ENCODE peak calls at places on chromosomes 12 and 14, in seven cellular contexts. One of them, this sample, is unnamed.

GRCh38 chr12:12946686-12947355 is 5.1 kb downstream of the GPRC5D start:
- DNase-seq in psoas muscle: no peak
- DNase-seq in hepatocyte: no peak
- DNase-seq in CD8-positive, alpha-beta memory T cell: no peak
- DNase-seq in stomach: no peak
- DNase-seq in esophagus squamous epithelium: no peak
- DNase-seq in thyroid gland: no peak
- DNase-seq in this sample: peak

GRCh38 chr14:89973234-89973823 is 17.6 kb downstream of the TDP1 start:
- DNase-seq in psoas muscle: peak
- DNase-seq in hepatocyte: peak
- DNase-seq in CD8-positive, alpha-beta memory T cell: peak
- DNase-seq in stomach: peak
- DNase-seq in esophagus squamous epithelium: no peak
- DNase-seq in thyroid gland: peak
- DNase-seq in this sample: peak

GRCh38 chr14:21191261-21191808 is 35.5 kb upstream of the OR5AU1 start:
- DNase-seq in psoas muscle: no peak
- DNase-seq in hepatocyte: no peak
- DNase-seq in CD8-positive, alpha-beta memory T cell: no peak
- DNase-seq in stomach: no peak
- DNase-seq in esophagus squamous epithelium: no peak
- DNase-seq in thyroid gland: no peak
- DNase-seq in this sample: no peak

GRCh38 chr12:62799126-62799736 is 135.7 kb downstream of the PPM1H start:
- DNase-seq in psoas muscle: no peak
- DNase-seq in hepatocyte: peak
- DNase-seq in CD8-positive, alpha-beta memory T cell: peak
- DNase-seq in stomach: peak
- DNase-seq in esophagus squamous epithelium: no peak
- DNase-seq in thyroid gland: peak
- DNase-seq in this sample: no peak

GRCh38 chr12:6950401-6950801 is 755 bp upstream of the PTPN6 start:
- DNase-seq in psoas muscle: no peak
- DNase-seq in hepatocyte: no peak
- DNase-seq in CD8-positive, alpha-beta memory T cell: no peak
- DNase-seq in stomach: no peak
- DNase-seq in esophagus squamous epithelium: no peak
- DNase-seq in thyroid gland: no peak
- DNase-seq in this sample: no peak

GRCh38 chr12:6363330-6364036 is 11.9 kb downstream of the SCNN1A start:
- DNase-seq in psoas muscle: peak
- DNase-seq in hepatocyte: peak
- DNase-seq in CD8-positive, alpha-beta memory T cell: peak
- DNase-seq in stomach: peak
- DNase-seq in esophagus squamous epithelium: no peak
- DNase-seq in thyroid gland: peak
- DNase-seq in this sample: peak

GRCh38 chr14:39972704-39973103 is 540.5 kb upstream of the FBXO33 start:
- DNase-seq in psoas muscle: no peak
- DNase-seq in hepatocyte: no peak
- DNase-seq in CD8-positive, alpha-beta memory T cell: no peak
- DNase-seq in stomach: no peak
- DNase-seq in esophagus squamous epithelium: no peak
- DNase-seq in thyroid gland: no peak
- DNase-seq in this sample: no peak

GRCh38 chr12:109377139-109377685 is 29.5 kb downstream of the MYO1H start:
- DNase-seq in psoas muscle: no peak
- DNase-seq in hepatocyte: no peak
- DNase-seq in CD8-positive, alpha-beta memory T cell: no peak
- DNase-seq in stomach: no peak
- DNase-seq in esophagus squamous epithelium: no peak
- DNase-seq in thyroid gland: no peak
- DNase-seq in this sample: no peak

GRCh38 chr12:50400104-50400637 is 514 bp upstream of the LARP4 start:
- DNase-seq in psoas muscle: no peak
- DNase-seq in hepatocyte: no peak
- DNase-seq in CD8-positive, alpha-beta memory T cell: no peak
- DNase-seq in stomach: no peak
- DNase-seq in esophagus squamous epithelium: no peak
- DNase-seq in thyroid gland: no peak
- DNase-seq in this sample: no peak

GRCh38 chr12:12398026-12398859 is 41.4 kb downstream of the BORCS5 start:
- DNase-seq in psoas muscle: peak
- DNase-seq in hepatocyte: peak
- DNase-seq in CD8-positive, alpha-beta memory T cell: no peak
- DNase-seq in stomach: no peak
- DNase-seq in esophagus squamous epithelium: no peak
- DNase-seq in thyroid gland: no peak
- DNase-seq in this sample: no peak

GRCh38 chr12:25583545-25583944 is 30.5 kb upstream of the LMNTD1 start:
- DNase-seq in psoas muscle: no peak
- DNase-seq in hepatocyte: peak
- DNase-seq in CD8-positive, alpha-beta memory T cell: no peak
- DNase-seq in stomach: no peak
- DNase-seq in esophagus squamous epithelium: no peak
- DNase-seq in thyroid gland: peak
- DNase-seq in this sample: no peak

GRCh38 chr12:48489012-48489411 is 6.7 kb downstream of the C12orf54 start:
- DNase-seq in psoas muscle: no peak
- DNase-seq in hepatocyte: peak
- DNase-seq in CD8-positive, alpha-beta memory T cell: no peak
- DNase-seq in stomach: no peak
- DNase-seq in esophagus squamous epithelium: no peak
- DNase-seq in thyroid gland: no peak
- DNase-seq in this sample: no peak

GRCh38 chr12:107565551-107565950 is 120.0 kb upstream of the PWP1 start:
- DNase-seq in psoas muscle: no peak
- DNase-seq in hepatocyte: no peak
- DNase-seq in CD8-positive, alpha-beta memory T cell: no peak
- DNase-seq in stomach: no peak
- DNase-seq in esophagus squamous epithelium: no peak
- DNase-seq in thyroid gland: no peak
- DNase-seq in this sample: no peak

GRCh38 chr12:14843425-14843887 is at the start of gene ART4:
- DNase-seq in psoas muscle: no peak
- DNase-seq in hepatocyte: no peak
- DNase-seq in CD8-positive, alpha-beta memory T cell: no peak
- DNase-seq in stomach: no peak
- DNase-seq in esophagus squamous epithelium: no peak
- DNase-seq in thyroid gland: peak
- DNase-seq in this sample: no peak

GRCh38 chr12:71594214-71594948 is 69.3 kb downstream of the ZFC3H1 start:
- DNase-seq in psoas muscle: no peak
- DNase-seq in hepatocyte: peak
- DNase-seq in CD8-positive, alpha-beta memory T cell: no peak
- DNase-seq in stomach: peak
- DNase-seq in esophagus squamous epithelium: no peak
- DNase-seq in thyroid gland: no peak
- DNase-seq in this sample: no peak

GRCh38 chr12:76024102-76024781 is 7.3 kb downstream of the PHLDA1 start:
- DNase-seq in psoas muscle: no peak
- DNase-seq in hepatocyte: no peak
- DNase-seq in CD8-positive, alpha-beta memory T cell: no peak
- DNase-seq in stomach: no peak
- DNase-seq in esophagus squamous epithelium: no peak
- DNase-seq in thyroid gland: no peak
- DNase-seq in this sample: no peak

GRCh38 chr12:117417004-117417403 is 55.6 kb upstream of the NOS1 start:
- DNase-seq in psoas muscle: no peak
- DNase-seq in hepatocyte: no peak
- DNase-seq in CD8-positive, alpha-beta memory T cell: no peak
- DNase-seq in stomach: no peak
- DNase-seq in esophagus squamous epithelium: no peak
- DNase-seq in thyroid gland: no peak
- DNase-seq in this sample: no peak

GRCh38 chr14:24130380-24130716 is at the start of gene FITM1:
- DNase-seq in psoas muscle: no peak
- DNase-seq in hepatocyte: no peak
- DNase-seq in CD8-positive, alpha-beta memory T cell: no peak
- DNase-seq in stomach: no peak
- DNase-seq in esophagus squamous epithelium: no peak
- DNase-seq in thyroid gland: no peak
- DNase-seq in this sample: no peak

DNA sequence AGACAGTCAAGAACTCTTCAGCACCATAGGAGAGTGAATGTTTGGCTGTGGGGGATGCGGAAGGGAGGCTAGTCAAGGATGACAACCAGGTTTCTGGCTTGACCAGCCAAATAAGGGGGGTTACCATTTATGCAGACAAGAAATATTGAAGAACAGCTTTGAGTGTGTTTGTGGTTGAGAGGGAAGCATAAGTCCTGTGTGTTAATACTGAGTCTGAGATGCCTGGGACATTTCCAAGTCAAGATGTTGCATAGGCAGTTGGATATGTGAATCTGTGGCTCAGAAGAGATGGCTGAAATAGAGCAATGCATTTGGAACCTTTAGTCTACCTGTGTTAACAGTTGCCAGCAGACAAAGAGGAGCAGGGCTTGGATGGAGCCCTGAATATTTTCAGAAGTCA is 66.1 kb downstream of the ANO6 start:
- DNase-seq in psoas muscle: no peak
- DNase-seq in hepatocyte: no peak
- DNase-seq in CD8-positive, alpha-beta memory T cell: no peak
- DNase-seq in stomach: no peak
- DNase-seq in esophagus squamous epithelium: no peak
- DNase-seq in thyroid gland: no peak
- DNase-seq in this sample: no peak
- H3K27ac ChIP-seq in psoas muscle: no peak
- H3K27ac ChIP-seq in hepatocyte: peak
- H3K27ac ChIP-seq in CD8-positive, alpha-beta memory T cell: no peak
- H3K27ac ChIP-seq in stomach: no peak
- H3K27ac ChIP-seq in esophagus squamous epithelium: no peak
- H3K27ac ChIP-seq in thyroid gland: no peak
- H3K27ac ChIP-seq in this sample: no peak

DNA sequence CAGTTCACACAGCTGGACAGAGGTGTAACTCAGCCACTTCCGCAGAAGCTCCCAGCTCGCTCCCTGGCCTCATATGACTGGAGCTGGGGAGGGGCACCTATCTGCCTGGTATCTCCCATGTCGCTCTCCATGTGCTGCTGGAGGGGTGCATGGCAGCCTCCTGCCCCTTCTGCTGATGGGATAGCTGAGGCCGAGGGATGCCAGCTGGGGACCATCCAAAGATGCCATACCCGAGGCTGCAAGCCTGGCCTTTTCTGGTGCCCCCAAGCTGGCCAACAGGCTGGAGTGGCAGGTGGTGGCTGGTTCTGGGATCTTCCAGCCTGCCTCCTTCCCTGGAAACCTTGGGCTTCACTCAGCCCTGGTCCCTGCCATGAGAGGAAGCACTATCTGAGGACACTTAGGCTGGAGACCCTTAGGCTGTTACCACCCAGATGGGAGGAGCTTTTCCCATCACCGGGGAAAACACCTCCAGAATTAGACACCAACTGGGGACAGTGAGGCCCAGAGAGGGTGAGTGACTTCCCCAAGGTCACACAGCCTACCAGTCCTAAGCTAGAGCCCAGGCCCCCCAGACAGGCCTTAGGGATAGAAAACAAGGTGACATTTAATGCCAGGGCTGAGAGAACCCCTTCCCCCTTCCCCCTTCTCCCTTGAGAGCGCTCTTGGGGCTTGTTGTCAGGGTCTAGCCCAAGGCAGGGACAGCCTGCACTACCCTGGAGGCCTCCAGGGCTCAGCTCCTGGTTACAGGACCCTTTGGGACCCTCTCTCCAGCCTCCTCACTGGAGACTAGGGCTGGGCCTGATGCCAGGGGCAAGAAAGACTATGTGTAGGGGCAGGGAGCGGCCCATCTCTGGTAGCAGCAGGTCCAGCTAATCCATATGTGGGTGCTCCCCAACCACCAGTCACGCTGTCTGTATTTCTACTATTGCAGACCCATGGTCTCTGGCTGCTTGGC is 7.1 kb downstream of the DTX1 start:
- DNase-seq in psoas muscle: no peak
- DNase-seq in hepatocyte: no peak
- DNase-seq in CD8-positive, alpha-beta memory T cell: no peak
- DNase-seq in stomach: no peak
- DNase-seq in esophagus squamous epithelium: no peak
- DNase-seq in thyroid gland: no peak
- DNase-seq in this sample: no peak
- H3K27ac ChIP-seq in psoas muscle: no peak
- H3K27ac ChIP-seq in hepatocyte: no peak
- H3K27ac ChIP-seq in CD8-positive, alpha-beta memory T cell: no peak
- H3K27ac ChIP-seq in stomach: no peak
- H3K27ac ChIP-seq in esophagus squamous epithelium: no peak
- H3K27ac ChIP-seq in thyroid gland: no peak
- H3K27ac ChIP-seq in this sample: no peak

DNA sequence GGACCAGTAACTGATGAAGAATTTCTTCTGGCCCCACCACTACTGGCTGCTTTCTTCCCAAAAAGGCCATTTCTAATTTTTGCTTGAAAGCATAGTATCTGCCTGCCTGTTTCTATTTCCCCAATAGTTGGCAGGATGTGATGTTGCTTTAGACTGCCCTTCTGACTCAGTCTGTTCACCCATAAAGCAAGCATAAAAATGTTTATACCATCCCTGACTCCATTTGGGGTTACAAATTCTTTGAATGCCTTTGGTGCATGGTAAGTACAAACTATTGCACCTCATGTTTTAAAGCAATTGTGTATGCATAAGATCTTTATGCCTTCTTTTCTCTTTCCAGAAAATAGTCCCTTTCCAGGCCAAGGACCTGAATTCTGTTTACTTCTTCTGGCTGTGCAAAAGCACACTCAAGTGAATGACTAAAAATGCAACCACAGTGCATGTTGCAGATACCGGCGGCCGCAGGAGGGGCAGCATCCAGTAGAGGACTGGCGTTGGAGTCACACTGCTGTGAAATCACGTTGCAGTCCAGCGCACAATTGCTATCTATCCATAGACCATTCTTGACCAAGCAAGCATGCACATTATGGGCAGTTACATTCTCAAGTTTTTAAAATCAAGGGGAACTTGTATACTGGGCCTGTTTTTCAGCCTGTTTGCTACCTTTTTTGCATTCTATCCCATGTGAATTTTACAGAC is 82.4 kb downstream of the SLC5A8 start:
- DNase-seq in psoas muscle: no peak
- DNase-seq in hepatocyte: no peak
- DNase-seq in CD8-positive, alpha-beta memory T cell: no peak
- DNase-seq in stomach: no peak
- DNase-seq in esophagus squamous epithelium: no peak
- DNase-seq in thyroid gland: peak
- DNase-seq in this sample: no peak
- H3K27ac ChIP-seq in psoas muscle: no peak
- H3K27ac ChIP-seq in hepatocyte: no peak
- H3K27ac ChIP-seq in CD8-positive, alpha-beta memory T cell: no peak
- H3K27ac ChIP-seq in stomach: no peak
- H3K27ac ChIP-seq in esophagus squamous epithelium: no peak
- H3K27ac ChIP-seq in thyroid gland: no peak
- H3K27ac ChIP-seq in this sample: no peak

DNA sequence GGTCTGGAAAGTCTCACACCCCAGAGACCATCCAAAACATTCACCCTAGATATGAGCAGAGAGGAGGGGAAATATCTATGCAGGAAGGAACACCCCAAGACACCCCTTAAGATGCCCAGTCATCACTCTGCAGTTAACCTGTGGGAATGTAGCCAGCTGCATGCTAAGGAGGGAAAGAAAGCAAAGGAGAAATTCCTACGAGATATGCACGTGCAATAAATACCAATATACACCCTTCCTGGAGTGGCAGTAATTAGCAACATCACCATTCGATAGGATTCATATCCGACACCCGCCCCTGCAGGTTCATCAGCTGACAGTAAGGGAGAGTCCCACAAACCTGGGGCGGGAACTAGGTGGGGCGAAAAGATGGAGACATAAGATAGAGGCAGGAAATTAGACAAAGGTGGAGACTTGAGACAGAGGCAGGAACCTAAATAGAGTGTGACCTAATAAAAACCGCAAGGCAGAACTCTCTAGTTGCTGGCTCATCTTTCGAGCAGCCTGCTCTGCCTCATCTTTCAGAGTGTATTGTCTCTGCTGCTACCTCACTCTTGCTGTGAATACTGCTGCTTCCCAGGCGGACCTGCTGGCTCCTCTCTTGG is 51.5 kb downstream of the PLEKHG3 start:
- DNase-seq in psoas muscle: no peak
- DNase-seq in hepatocyte: peak
- DNase-seq in CD8-positive, alpha-beta memory T cell: no peak
- DNase-seq in stomach: no peak
- DNase-seq in esophagus squamous epithelium: no peak
- DNase-seq in thyroid gland: no peak
- DNase-seq in this sample: no peak
- H3K27ac ChIP-seq in psoas muscle: peak
- H3K27ac ChIP-seq in hepatocyte: peak
- H3K27ac ChIP-seq in CD8-positive, alpha-beta memory T cell: no peak
- H3K27ac ChIP-seq in stomach: no peak
- H3K27ac ChIP-seq in esophagus squamous epithelium: peak
- H3K27ac ChIP-seq in thyroid gland: no peak
- H3K27ac ChIP-seq in this sample: no peak